ENCODE peak calls at places on chromosomes 5 and 9, in seven cellular contexts. G is GM18507; A is stimulated activated naive CD8-positive, alpha-beta T cell treated with anti-CD3 and anti-CD28 coated beads, Interleukin-15, amount 100 ng/mL, for 72 hours; N is fibroblast of the conjunctiva; H is D341Med; T is aorta; Y is stimulated activated CD4-positive, alpha-beta T cell treated with anti-CD3 and anti-CD28 coated beads, Interleukin-15, amount 100 ng/mL, for 48 hours. K is an unnamed sample.
A peak's percentile ranks its signal among the peaks of the same experiment; 100 is the strongest.

GRCh38 chr9:3508531-3509374 is 17.0 kb downstream of the RFX3 start:
- DNase-seq in N (no peak), Y (no peak), G (no peak), T (no peak), H (no peak), A (no peak), K (no peak)

GRCh38 chr9:31390352-31391025 is 994.0 kb upstream of the ACO1 start:
- DNase-seq in H (no peak), Y (no peak), A (no peak), N (no peak), G (no peak), T (no peak), K (no peak)

GRCh38 chr5:66306105-66306843 is 162.2 kb downstream of the SREK1 start:
- DNase-seq in T (no peak), G (peak; percentile 18), H (peak; percentile 74), A (peak; percentile 24), N (peak; percentile 54), Y (no peak), K (peak; percentile 41)

GRCh38 chr9:133075925-133076324 is 14.1 kb downstream of the CEL start:
- DNase-seq in Y (no peak), T (no peak), A (no peak), H (no peak), G (no peak), N (peak; percentile 30), K (no peak)

GRCh38 chr9:89941875-89942274 is 337.1 kb downstream of the GADD45G start:
- DNase-seq in T (no peak), A (no peak), N (no peak), Y (no peak), H (no peak), G (no peak), K (no peak)

GRCh38 chr9:12980482-12980881 is 205.7 kb downstream of the LURAP1L start:
- DNase-seq in A (no peak), G (no peak), H (no peak), N (no peak), Y (no peak), T (no peak), K (no peak)

GRCh38 chr9:134436356-134436717 is 110.1 kb downstream of the RXRA start:
- DNase-seq in N (no peak), G (no peak), Y (no peak), T (no peak), A (no peak), H (no peak), K (no peak)

GRCh38 chr5:67166460-67166871 is 30.1 kb downstream of the CD180 start:
- DNase-seq in A (peak; percentile 83), H (no peak), G (peak; percentile 29), N (no peak), Y (peak; percentile 61), T (peak; percentile 86), K (no peak)

GRCh38 chr5:82265052-82265451 is 13.1 kb downstream of the RPS23 start:
- DNase-seq in T (no peak), N (no peak), Y (no peak), H (no peak), A (no peak), G (no peak), K (no peak)

GRCh38 chr9:114913217-114913616 is 17.2 kb downstream of the TNFSF8 start:
- DNase-seq in G (no peak), A (no peak), T (no peak), N (no peak), H (no peak), Y (no peak), K (no peak)

GRCh38 chr5:23257656-23258055 is 249.8 kb upstream of the PRDM9 start:
- DNase-seq in Y (no peak), A (no peak), T (no peak), N (no peak), G (no peak), H (no peak), K (no peak)

GRCh38 chr9:24413651-24414050 is 132.0 kb downstream of the IZUMO3 start:
- DNase-seq in Y (no peak), H (no peak), G (no peak), N (peak; percentile 9), T (no peak), A (no peak), K (no peak)

GRCh38 chr5:89071101-89071940 is 188.3 kb upstream of the MEF2C start:
- DNase-seq in Y (no peak), T (no peak), G (peak; percentile 29), A (no peak), N (no peak), H (no peak), K (no peak)

GRCh38 chr9:77807295-77807694 is 159.2 kb upstream of the GNA14 start:
- DNase-seq in Y (no peak), A (no peak), N (peak; percentile 91), G (no peak), T (no peak), H (no peak), K (no peak)

GRCh38 chr9:87138128-87139040 is 191.1 kb upstream of the GAS1 start:
- DNase-seq in A (no peak), N (no peak), T (no peak), G (no peak), Y (no peak), H (no peak), K (no peak)

K was measured in frontal cortex.